ENCODE peak calls at places on chromosomes 4 and X, in eight cellular contexts. X is NCI-H460; A is stimulated activated CD8-positive, alpha-beta memory T cell treated with anti-CD3 and anti-CD28 coated beads, Interleukin-4, amount 100 ng/mL, for 1 hour; P is AG09309; G is activated gamma-delta T cell; T is WTC11; D is Jurkat, Clone E6-1; K is lower leg skin. R is an unnamed sample.

GRCh38 chr4:2822461-2823300 is 21.0 kb upstream of the ADD1 start:
- DNase-seq in P (no peak), A (no peak), D (no peak), K (no peak), X (no peak), T (no peak), G (no peak), R (no peak)

GRCh38 chrX:20414781-20415445 is 148.2 kb upstream of the RPS6KA3 start:
- DNase-seq in X (no peak), T (no peak), A (no peak), G (no peak), P (no peak), D (no peak), K (no peak), R (no peak)

GRCh38 chrX:99653352-99653751 is 756.7 kb downstream of the PCDH19 start:
- DNase-seq in X (no peak), D (no peak), T (no peak), K (no peak), P (no peak), G (no peak), A (no peak), R (no peak)

GRCh38 chr4:175784986-175785525 is 27.0 kb downstream of the GPM6A start:
- DNase-seq in G (no peak), D (no peak), A (no peak), T (no peak), P (no peak), K (no peak), X (no peak), R (no peak)

GRCh38 chrX:118824173-118824782 is 654 bp downstream of the ZCCHC12 start:
- DNase-seq in X (no peak), G (no peak), A (no peak), T (peak; percentile 29), P (no peak), D (no peak), K (no peak), R (no peak)

GRCh38 chr4:183011213-183011907 is 87.7 kb upstream of the WWC2 start:
- DNase-seq in K (no peak), G (no peak), A (no peak), T (no peak), P (no peak), D (no peak), X (no peak), R (peak; percentile 23)

GRCh38 chrX:81202413-81202794 is 502 bp downstream of the SH3BGRL start:
- DNase-seq in D (peak; percentile 16), P (no peak), X (no peak), T (no peak), K (no peak), G (no peak), A (no peak), R (no peak)

GRCh38 chr4:140219567-140219966 is 65.6 kb upstream of the MAML3 start:
- DNase-seq in D (no peak), G (no peak), A (no peak), X (no peak), T (no peak), K (no peak), P (no peak), R (no peak)

GRCh38 chrX:97039363-97040029 is 155.8 kb downstream of the RPA4 start:
- DNase-seq in D (no peak), T (no peak), X (no peak), K (peak; percentile 12), A (no peak), P (no peak), G (no peak), R (no peak)

GRCh38 chr4:37245391-37245954 is 930 bp downstream of the NWD2 start:
- DNase-seq in G (no peak), D (no peak), T (peak; percentile 14), P (no peak), K (no peak), A (no peak), X (no peak), R (no peak)

R was measured in HTR-8/SVneo.